ENCODE peak calls at places on chromosomes 13 and 19, in seven cellular contexts. D is neural progenitor cell, I is tibial artery, B is thoracic aorta, O is HCT116, F is suprapubic skin, W is kidney. K is an unnamed sample.

GRCh38 chr13:23673354-23673753 is 103.1 kb downstream of the TNFRSF19 start:
- DNase-seq in F (no peak), D (no peak), I (no peak), W (no peak), B (no peak), O (no peak), K (no peak)

GRCh38 chr13:106151056-106151699 is 384.3 kb downstream of the EFNB2 start:
- DNase-seq in D (peak; percentile 63), I (no peak), B (no peak), F (no peak), W (no peak), O (peak; percentile 87), K (no peak)

GRCh38 chr19:19606021-19606420 is 12.5 kb downstream of the PBX4 start:
- DNase-seq in D (no peak), B (no peak), I (no peak), F (no peak), W (no peak), O (peak; percentile 82), K (peak; percentile 79)

GRCh38 chr19:33064117-33064777 is 441 bp downstream of the RHPN2 start:
- DNase-seq in O (no peak), B (no peak), I (no peak), F (no peak), D (no peak), W (peak; percentile 89), K (peak; percentile 56)

GRCh38 chr19:43624933-43625332 is 5.5 kb upstream of the ZNF428 start:
- DNase-seq in B (no peak), D (peak; percentile 86), I (no peak), W (peak; percentile 82), F (peak; percentile 85), O (peak; percentile 72), K (peak; percentile 85)

GRCh38 chr13:26584713-26585112 is 27.2 kb downstream of the WASF3 start:
- DNase-seq in B (no peak), F (no peak), W (no peak), I (no peak), O (no peak), D (no peak), K (no peak)

GRCh38 chr19:11197291-11198174 is at the start of gene KANK2:
- DNase-seq in D (peak; percentile 89), B (no peak), I (peak; percentile 92), W (peak; percentile 96), O (peak; percentile 50), F (peak; percentile 84), K (peak; percentile 67)

GRCh38 chr13:106424805-106425204 is 110.7 kb downstream of the EFNB2 start:
- DNase-seq in O (no peak), D (no peak), I (no peak), B (no peak), F (no peak), W (no peak), K (no peak)

GRCh38 chr19:16084067-16084685 is 7.9 kb downstream of the TPM4 start:
- DNase-seq in B (no peak), W (no peak), O (no peak), D (no peak), I (no peak), F (no peak), K (no peak)

GRCh38 chr19:5782945-5783919 is 1.3 kb downstream of the PRR22 start:
- DNase-seq in F (no peak), B (no peak), W (no peak), O (no peak), D (no peak), I (no peak), K (no peak)

GRCh38 chr13:43054803-43055802 is 31.7 kb downstream of the DNAJC15 start:
- DNase-seq in B (no peak), D (peak; percentile 86), O (no peak), W (no peak), I (no peak), F (no peak), K (no peak)
- H3K4me3 ChIP-seq in B (peak overlapping the region; percentile 71), D (peak overlapping the region; percentile 31), O (peak overlapping the region; percentile 3), W (peak overlapping the region; percentile 97), I (peak overlapping the region; percentile 51), F (peak overlapping the region; percentile 47), K (peak overlapping the region; percentile 45)

GRCh38 chr19:28463493-28464053 is 749.4 kb downstream of the UQCRFS1 start:
- DNase-seq in O (no peak), W (no peak), D (no peak), I (no peak), B (no peak), F (no peak), K (no peak)

GRCh38 chr19:28468701-28469459 is 744.1 kb downstream of the UQCRFS1 start:
- DNase-seq in D (peak; percentile 48), F (no peak), O (no peak), B (no peak), W (peak; percentile 72), I (no peak), K (no peak)

GRCh38 chr19:28469544-28469943 is 743.4 kb downstream of the UQCRFS1 start:
- DNase-seq in O (no peak), D (no peak), F (no peak), W (no peak), B (no peak), I (no peak), K (no peak)

GRCh38 chr19:28465317-28466086 is 747.4 kb downstream of the UQCRFS1 start:
- DNase-seq in D (no peak), O (no peak), W (no peak), I (no peak), F (no peak), B (no peak), K (no peak)

DNA sequence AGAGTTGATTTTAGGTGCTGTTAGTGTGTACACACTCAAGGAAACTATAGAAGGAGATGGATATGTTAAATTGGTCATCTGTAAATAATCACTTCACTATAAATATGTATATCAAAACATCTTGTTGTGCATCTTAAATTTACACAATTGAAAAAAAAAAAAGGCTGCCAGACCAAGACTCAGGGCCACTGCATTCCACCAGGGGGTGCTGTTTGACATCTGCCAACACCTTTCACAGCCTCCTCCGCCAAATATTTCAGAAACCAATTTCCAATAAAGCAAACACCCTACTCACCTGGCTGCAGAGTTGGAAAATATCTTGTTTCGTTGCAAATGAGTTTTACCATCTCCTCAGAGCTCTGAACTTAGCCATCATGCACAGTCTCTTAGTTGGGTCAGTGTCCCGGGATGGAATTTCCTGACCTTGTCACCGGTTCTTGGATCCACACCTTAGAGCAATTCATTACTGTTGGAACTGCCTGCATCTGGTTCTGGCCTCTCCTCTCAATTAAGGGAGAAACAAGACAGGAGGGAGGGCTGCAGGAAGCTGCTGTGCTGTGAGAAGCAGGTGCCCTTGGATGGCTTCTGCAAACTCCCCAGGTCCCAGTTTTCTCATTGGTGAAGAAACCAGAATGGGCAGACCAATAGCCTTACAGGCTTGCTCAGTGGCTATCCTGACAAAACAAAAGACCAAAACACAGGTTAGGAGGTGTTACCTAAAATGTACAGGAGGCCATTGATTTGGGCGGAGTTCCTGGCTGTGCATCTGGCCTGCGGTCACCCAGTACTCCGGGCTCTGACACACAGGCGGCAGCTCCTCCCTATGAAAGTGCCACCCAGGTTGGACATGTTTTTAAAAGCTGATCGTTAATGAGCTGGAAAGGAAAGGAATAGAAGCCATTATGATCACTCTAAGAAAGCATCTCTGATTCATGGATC is 746.6 kb downstream of the UQCRFS1 start:
- DNase-seq in O (no peak), D (peak; percentile 76), I (no peak), B (no peak), W (no peak), F (no peak), K (peak; percentile 29)
- H3K4me1 ChIP-seq in O (no peaks in the 10 kb centered on the region), D (peaks cover 23% of the 10 kb centered on the region), I (peaks cover 7% of the 10 kb centered on the region), B (no peaks in the 10 kb centered on the region), W (peaks cover 11% of the 10 kb centered on the region), F (peaks cover 10% of the 10 kb centered on the region), K (no peaks in the 10 kb centered on the region)

GRCh38 chr13:109330941-109331340 is 455.4 kb downstream of the IRS2 start:
- DNase-seq in W (no peak), D (no peak), I (no peak), F (no peak), O (no peak), B (no peak), K (no peak)

GRCh38 chr13:109332501-109333499 is 453.6 kb downstream of the IRS2 start:
- DNase-seq in D (no peak), I (no peak), W (no peak), F (no peak), O (no peak), B (no peak), K (peak; percentile 48)

GRCh38 chr13:109336730-109337129 is 449.7 kb downstream of the IRS2 start:
- DNase-seq in D (no peak), F (no peak), O (no peak), W (no peak), I (no peak), B (no peak), K (no peak)

GRCh38 chr13:109331898-109332297 is 454.5 kb downstream of the IRS2 start:
- DNase-seq in D (no peak), O (no peak), F (no peak), I (no peak), B (no peak), W (no peak), K (no peak)

DNA sequence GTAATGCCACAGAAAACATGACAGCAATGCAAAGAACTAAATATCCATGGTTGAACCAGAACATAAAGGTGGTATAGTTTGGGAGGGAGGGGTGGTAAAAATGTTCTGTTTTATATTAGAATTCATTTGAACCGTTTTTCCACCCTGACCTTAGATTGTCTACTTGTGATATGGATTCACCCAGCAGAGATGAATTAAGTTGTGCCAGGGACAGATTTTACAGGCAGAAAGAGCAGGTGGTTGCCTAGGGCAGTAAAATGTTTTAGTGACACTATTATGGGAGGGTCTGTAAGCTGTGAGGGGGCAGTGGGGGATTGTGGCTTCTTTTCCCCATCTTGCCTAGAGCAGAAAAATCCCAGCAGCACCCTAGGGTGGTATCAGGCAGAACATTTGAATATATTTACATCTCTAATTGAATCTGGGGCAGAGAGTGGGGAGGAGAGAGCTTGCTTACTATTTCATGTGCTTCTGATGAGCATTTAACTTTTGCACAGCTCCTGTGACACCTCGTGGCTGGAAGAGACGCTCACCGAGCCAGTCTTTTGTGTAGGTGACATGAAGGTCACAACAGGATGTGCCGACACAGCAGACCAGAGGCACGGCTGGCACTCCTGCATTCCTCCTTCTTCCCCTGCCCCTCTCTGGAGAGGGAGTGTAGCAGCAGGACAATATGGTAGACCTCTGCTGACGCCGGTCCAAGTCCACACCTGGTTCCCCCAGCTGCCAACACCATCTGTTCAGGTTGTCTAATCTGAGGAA is 452.3 kb downstream of the IRS2 start:
- DNase-seq in F (no peak), W (no peak), O (no peak), B (no peak), I (no peak), D (no peak), K (no peak)
- H3K4me3 ChIP-seq in F (no peak overlapping the region), W (no peak overlapping the region), O (no peak overlapping the region), B (no peak overlapping the region), I (no peak overlapping the region), D (no peak overlapping the region), K (no peak overlapping the region)

GRCh38 chr19:46388311-46389095 is 24.9 kb downstream of the CCDC8 start:
- DNase-seq in F (peak; percentile 51), O (no peak), D (no peak), W (peak; percentile 77), I (peak; percentile 16), B (no peak), K (no peak)

GRCh38 chr19:46392252-46392801 is 21.0 kb downstream of the CCDC8 start:
- DNase-seq in O (no peak), B (no peak), I (peak; percentile 71), D (no peak), F (peak; percentile 59), W (peak; percentile 67), K (no peak)

GRCh38 chr19:46390866-46391265 is 22.5 kb downstream of the CCDC8 start:
- DNase-seq in I (peak; percentile 67), O (no peak), W (peak; percentile 68), F (peak; percentile 65), D (no peak), B (no peak), K (no peak)

GRCh38 chr19:46391296-46392251 is 21.8 kb downstream of the CCDC8 start:
- DNase-seq in W (peak; percentile 61), I (peak; percentile 61), O (no peak), B (no peak), F (peak; percentile 65), D (no peak), K (no peak)

GRCh38 chr19:46390121-46390858 is 23.1 kb downstream of the CCDC8 start:
- DNase-seq in D (no peak), O (no peak), B (no peak), F (peak; percentile 59), I (peak; percentile 60), W (peak; percentile 58), K (no peak)
- H3K4me1 ChIP-seq in D (no peaks in the 10 kb centered on the region), O (peaks cover 4% of the 10 kb centered on the region), B (peaks cover 5% of the 10 kb centered on the region), F (peaks cover 17% of the 10 kb centered on the region), I (peaks cover 29% of the 10 kb centered on the region), W (no peaks in the 10 kb centered on the region), K (no peaks in the 10 kb centered on the region)

K was measured in Peyer's patch.